ENCODE peak calls at places on chromosomes 5 and 9, in four cellular contexts. A is WTC11, V is GM12878, J is K562. Z is an unnamed sample.

GRCh38 chr9:68574150-68574549 is 33.5 kb upstream of the TMEM252 start:
- DNase-seq in J (no peak), V (no peak), A (no peak), Z (no peak)

GRCh38 chr5:95715799-95716461 is 15.2 kb upstream of the RHOBTB3 start:
- DNase-seq in A (no peak), V (no peak), J (no peak), Z (no peak)

GRCh38 chr5:94469889-94470288 is 148.5 kb downstream of the KIAA0825 start:
- DNase-seq in J (no peak), V (no peak), A (no peak), Z (no peak)

GRCh38 chr9:100595391-100596199 is 17.7 kb downstream of the CAVIN4 start:
- DNase-seq in A (no peak), J (peak), V (no peak), Z (peak)

GRCh38 chr9:22049411-22049810 is 40.3 kb upstream of the CDKN2B start:
- DNase-seq in A (no peak), V (no peak), J (no peak), Z (no peak)

GRCh38 chr9:90894956-90895687 is 93.5 kb downstream of the SYK start:
- DNase-seq in V (no peak), J (peak), A (peak), Z (peak)

GRCh38 chr9:93107825-93108161 is 11.8 kb downstream of the CARD19 start:
- DNase-seq in V (no peak), J (no peak), A (no peak), Z (no peak)

GRCh38 chr9:109843651-109844050 is 63.7 kb downstream of the PALM2AKAP2 start:
- DNase-seq in V (no peak), A (no peak), J (no peak), Z (no peak)

GRCh38 chr5:126052791-126053190 is 370.4 kb upstream of the GRAMD2B start:
- DNase-seq in V (no peak), A (no peak), J (no peak), Z (no peak)

GRCh38 chr5:11955386-11955785 is 51.1 kb upstream of the CTNND2 start:
- DNase-seq in V (no peak), A (no peak), J (no peak), Z (no peak)

GRCh38 chr9:99137225-99137624 is 32.3 kb downstream of the TGFBR1 start:
- DNase-seq in J (no peak), V (no peak), A (no peak), Z (no peak)

GRCh38 chr5:92941806-92942205 is 639.2 kb downstream of the NR2F1-AS1 start:
- DNase-seq in J (no peak), V (no peak), A (no peak), Z (no peak)

GRCh38 chr9:113535756-113536155 is 72.2 kb downstream of the RGS3 start:
- DNase-seq in V (no peak), J (no peak), A (no peak), Z (no peak)

GRCh38 chr9:15735083-15735974 is 182.5 kb downstream of the CCDC171 start:
- DNase-seq in J (no peak), A (no peak), V (no peak), Z (no peak)

GRCh38 chr5:160742446-160742845 is 109.6 kb downstream of the ATP10B start:
- DNase-seq in J (no peak), V (no peak), A (no peak), Z (no peak)

GRCh38 chr5:140801494-140801841 is 611 bp downstream of the PCDHA3 start:
- DNase-seq in V (no peak), J (no peak), A (no peak), Z (no peak)

GRCh38 chr5:54959673-54960418 is 25.5 kb downstream of the ESM1 start:
- DNase-seq in J (peak), V (no peak), A (peak), Z (peak)

GRCh38 chr5:148428825-148429224 is 45.1 kb downstream of the FBXO38 start:
- DNase-seq in A (no peak), J (no peak), V (no peak), Z (no peak)

GRCh38 chr5:81766611-81767010 is 15.7 kb upstream of the SSBP2 start:
- DNase-seq in A (no peak), J (no peak), V (no peak), Z (no peak)

GRCh38 chr5:19790811-19791466 is 197.1 kb downstream of the CDH18 start:
- DNase-seq in V (no peak), J (no peak), A (no peak), Z (no peak)

GRCh38 chr9:20238921-20239320 is 383.4 kb downstream of the MLLT3 start:
- DNase-seq in J (no peak), V (no peak), A (no peak), Z (no peak)

GRCh38 chr5:135498662-135498995 is 37.1 kb downstream of the NEUROG1 start:
- DNase-seq in A (no peak), V (no peak), J (no peak), Z (no peak)

GRCh38 chr5:13218518-13218917 is 726.0 kb downstream of the DNAH5 start:
- DNase-seq in J (no peak), A (peak), V (no peak), Z (no peak)

GRCh38 chr9:129888085-129888808 is 53.0 kb downstream of the USP20 start:
- DNase-seq in A (no peak), V (peak), J (peak), Z (no peak)

GRCh38 chr9:87497080-87497603 is 525 bp upstream of the DAPK1 start:
- DNase-seq in V (no peak), J (no peak), A (no peak), Z (no peak)

DNA sequence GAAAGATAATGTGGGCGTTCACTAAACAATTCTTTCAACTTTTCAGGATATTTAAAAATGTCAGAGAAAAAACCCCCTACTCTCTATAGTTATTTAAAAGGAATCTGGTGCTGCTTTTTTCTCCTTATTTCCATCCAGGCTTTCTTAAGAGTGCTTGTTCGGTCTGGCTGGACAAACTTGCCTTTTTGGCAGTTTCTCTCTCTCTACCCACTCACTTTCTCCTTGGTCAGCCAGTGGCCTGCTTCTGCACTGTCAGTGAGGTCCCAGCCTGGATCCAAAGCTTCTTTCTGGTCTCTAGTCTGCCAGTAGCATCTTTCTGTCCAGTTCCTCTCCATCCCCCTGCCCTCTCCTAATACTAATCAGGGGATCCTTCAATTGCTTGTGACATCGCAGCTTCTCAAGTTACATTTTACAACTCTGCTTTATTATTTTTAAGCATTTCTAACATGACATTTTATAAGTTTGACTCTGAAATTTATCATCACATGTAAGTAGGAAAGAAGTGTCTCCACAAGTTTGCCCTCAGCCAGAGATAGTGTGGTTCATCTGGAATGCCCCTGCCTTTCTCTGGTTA is 50.4 kb downstream of the PIK3R1 start:
- DNase-seq in A (no peak), J (no peak), V (no peak), Z (no peak)
- TF ChIP-seq CBFB in A (no peak), J (no peak), V (no peak), Z (no peak)

DNA sequence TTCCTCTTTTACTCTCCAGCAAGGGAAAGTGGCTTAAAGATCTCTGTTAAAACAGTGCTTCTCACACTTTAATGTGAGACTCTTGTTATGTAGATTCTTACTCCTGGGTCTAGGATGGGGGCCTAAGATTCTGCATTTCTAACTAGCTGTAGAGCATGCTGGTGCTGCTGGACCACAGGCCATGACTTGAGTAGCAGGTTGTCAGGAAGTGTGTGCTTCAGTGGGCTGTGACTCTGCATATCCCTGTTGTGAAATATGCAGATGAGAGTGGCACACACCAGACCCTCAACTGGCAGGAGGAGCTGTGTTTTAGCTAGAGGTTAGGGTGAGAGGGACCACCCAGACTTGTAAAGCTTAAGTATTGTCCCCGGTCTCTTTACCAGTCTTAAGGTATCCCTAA is 191.1 kb upstream of the DMRT1 start:
- DNase-seq in V (no peak), A (peak), J (no peak), Z (no peak)
- TF ChIP-seq CBFB in V (no peak), A (peak), J (no peak), Z (no peak)

GRCh38 chr9:133340916-133341315 is 4.9 kb upstream of the SURF6 start:
- DNase-seq in J (no peak), A (no peak), V (no peak), Z (no peak)
- TF ChIP-seq CBFB in J (no peak), A (no peak), V (no peak), Z (no peak)

GRCh38 chr9:126240835-126241234 is 85.8 kb upstream of the MVB12B start:
- DNase-seq in V (no peak), J (no peak), A (no peak), Z (no peak)
- TF ChIP-seq CBFB in V (no peak), J (no peak), A (no peak), Z (no peak)

DNA sequence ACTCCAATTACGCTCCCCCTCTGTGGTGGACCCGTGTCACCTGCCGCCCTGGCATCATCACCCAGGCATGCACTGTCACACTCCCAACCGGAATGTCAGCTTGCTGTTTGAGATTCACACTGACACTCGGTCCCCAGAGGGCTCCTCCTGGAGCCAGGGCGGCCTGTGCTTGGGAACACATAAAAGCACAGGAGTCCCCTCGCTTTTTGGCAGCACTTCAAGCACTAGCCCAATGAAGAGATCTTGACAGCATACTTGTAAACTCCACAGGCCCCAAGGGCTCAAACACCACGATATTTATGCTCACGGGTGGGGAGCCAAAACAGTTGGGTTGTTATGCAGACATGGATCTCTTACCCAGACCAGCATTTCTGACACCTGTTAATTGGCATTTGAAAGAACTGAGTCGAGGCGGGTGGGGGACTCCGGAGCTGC is 90.8 kb upstream of the EGFLAM start:
- DNase-seq in J (no peak), A (no peak), V (no peak), Z (no peak)
- TF ChIP-seq CBFB in J (no peak), A (no peak), V (no peak), Z (no peak)

Z was measured in HepG2.